ENCODE peak calls at places on chromosomes 5 and 9, in six cellular contexts. P is left cardiac atrium; K is astrocyte of the spinal cord; O is anterior cingulate cortex; W is stimulated activated CD8-positive, alpha-beta memory T cell treated with anti-CD3 and anti-CD28 coated beads, Interleukin-4, amount 100 ng/mL, for 1 hour; R is tibial artery. G is an unnamed sample.
A peak's percentile ranks its signal among the peaks of the same experiment; 100 is the strongest.

GRCh38 chr9:88775559-88775958 is 215.7 kb upstream of the S1PR3 start:
- DNase-seq in R (no peak), O (no peak), W (no peak), K (peak; percentile 39), P (no peak), G (peak; percentile 57)

GRCh38 chr9:137671721-137672120 is 52.9 kb downstream of the EHMT1 start:
- DNase-seq in P (no peak), O (no peak), R (no peak), K (no peak), W (no peak), G (no peak)

GRCh38 chr9:110752766-110753165 is 84.2 kb downstream of the MUSK start:
- DNase-seq in P (no peak), K (peak; percentile 94), O (no peak), W (no peak), R (no peak), G (peak; percentile 63)

GRCh38 chr9:135617538-135617900 is 21.8 kb downstream of the GLT6D1 start:
- DNase-seq in W (no peak), P (no peak), K (no peak), R (no peak), O (no peak), G (no peak)

GRCh38 chr5:61362796-61363364 is 30.8 kb downstream of the ZSWIM6 start:
- DNase-seq in P (no peak), K (no peak), W (no peak), R (no peak), O (no peak), G (peak; percentile 37)

GRCh38 chr5:91225848-91226686 is 157.1 kb downstream of the ARRDC3 start:
- DNase-seq in O (no peak), W (peak; percentile 16), K (no peak), P (no peak), R (no peak), G (peak; percentile 45)

GRCh38 chr5:156380846-156381245 is 53.9 kb downstream of the SGCD start:
- DNase-seq in K (peak; percentile 59), P (no peak), W (no peak), R (no peak), O (no peak), G (no peak)

GRCh38 chr5:137651022-137651421 is 84.9 kb downstream of the KLHL3 start:
- DNase-seq in P (no peak), W (no peak), O (no peak), R (no peak), K (no peak), G (no peak)

GRCh38 chr5:107781451-107781850 is 110.7 kb upstream of the EFNA5 start:
- DNase-seq in K (peak; percentile 73), P (no peak), O (no peak), W (no peak), R (no peak), G (no peak)

GRCh38 chr5:16844952-16845351 is 91.1 kb downstream of the MYO10 start:
- DNase-seq in W (no peak), P (no peak), R (no peak), O (no peak), K (no peak), G (no peak)

GRCh38 chr9:115015018-115015635 is 84.7 kb upstream of the TNFSF8 start:
- DNase-seq in O (peak; percentile 10), W (no peak), K (peak; percentile 54), P (no peak), R (no peak), G (peak; percentile 66)

GRCh38 chr9:137812356-137813023 is 65.1 kb upstream of the CACNA1B start:
- DNase-seq in R (no peak), W (no peak), O (no peak), K (no peak), P (no peak), G (no peak)

GRCh38 chr5:160506006-160507004 is 84.7 kb downstream of the PTTG1 start:
- DNase-seq in R (peak; percentile 38), O (peak; percentile 64), K (peak; percentile 57), P (peak; percentile 56), W (peak; percentile 37), G (peak; percentile 16)

GRCh38 chr9:137073992-137074399 is 3.3 kb upstream of the UAP1L1 start:
- DNase-seq in K (no peak), P (no peak), R (no peak), W (no peak), O (no peak), G (no peak)

GRCh38 chr9:115013998-115014397 is 83.6 kb upstream of the TNFSF8 start:
- DNase-seq in R (peak; percentile 57), W (peak; percentile 35), P (peak; percentile 61), K (peak; percentile 78), O (peak; percentile 50), G (peak; percentile 80)

GRCh38 chr5:40675396-40676133 is 4.2 kb upstream of the PTGER4 start:
- DNase-seq in P (no peak), R (no peak), K (no peak), O (no peak), W (no peak), G (no peak)

GRCh38 chr5:114243983-114244305 is 117.9 kb upstream of the KCNN2 start:
- DNase-seq in R (no peak), W (no peak), K (no peak), O (no peak), P (no peak), G (no peak)

GRCh38 chr5:171999877-172000276 is 6.6 kb downstream of the FBXW11 start:
- DNase-seq in K (no peak), O (no peak), R (no peak), W (no peak), P (no peak), G (no peak)

GRCh38 chr5:134561871-134562296 is 36.4 kb downstream of the JADE2 start:
- DNase-seq in O (peak; percentile 21), K (peak; percentile 73), W (no peak), R (no peak), P (peak; percentile 87), G (peak; percentile 99)

GRCh38 chr5:140146523-140146842 is 20.7 kb downstream of the IGIP start:
- DNase-seq in P (no peak), R (no peak), W (no peak), K (no peak), O (no peak), G (no peak)

GRCh38 chr5:130425405-130425804 is 521.1 kb downstream of the CHSY3 start:
- DNase-seq in W (no peak), R (no peak), K (no peak), O (no peak), P (no peak), G (no peak)

GRCh38 chr5:127758884-127759283 is 55.7 kb downstream of the CCDC192 start:
- DNase-seq in R (no peak), O (no peak), P (no peak), K (no peak), W (no peak), G (no peak)

GRCh38 chr5:155252717-155253116 is 239.2 kb downstream of the KIF4B start:
- DNase-seq in W (no peak), P (no peak), R (no peak), K (no peak), O (no peak), G (no peak)

GRCh38 chr5:38330207-38330606 is 71.8 kb downstream of the EGFLAM start:
- DNase-seq in R (no peak), W (no peak), P (no peak), O (no peak), K (peak; percentile 19), G (no peak)

GRCh38 chr9:12862596-12862995 is 87.8 kb downstream of the LURAP1L start:
- DNase-seq in R (no peak), W (no peak), O (no peak), K (no peak), P (no peak), G (no peak)

GRCh38 chr5:143664623-143665022 is 147.3 kb upstream of the HMHB1 start:
- DNase-seq in R (no peak), O (no peak), W (no peak), K (no peak), P (no peak), G (no peak)

GRCh38 chr9:99859395-99859980 is 37.8 kb downstream of the NR4A3 start:
- DNase-seq in P (no peak), K (no peak), O (no peak), W (no peak), R (no peak), G (peak; percentile 11)

GRCh38 chr9:136310273-136311030 is 6.6 kb upstream of the CCDC187 start:
- DNase-seq in W (no peak), O (no peak), R (no peak), K (no peak), P (no peak), G (no peak)

GRCh38 chr5:52560366-52560765 is 227.3 kb upstream of the ITGA1 start:
- DNase-seq in O (no peak), W (no peak), P (no peak), R (no peak), K (peak; percentile 4), G (no peak)

GRCh38 chr9:105338308-105338707 is 93.9 kb downstream of the SLC44A1 start:
- DNase-seq in R (no peak), K (no peak), P (no peak), O (no peak), W (no peak), G (no peak)

GRCh38 chr9:121670447-121670846 is 19.0 kb downstream of the DAB2IP start:
- DNase-seq in K (no peak), O (no peak), P (peak; percentile 68), W (no peak), R (peak; percentile 79), G (peak; percentile 49)

GRCh38 chr5:15241216-15241821 is 258.7 kb upstream of the FBXL7 start:
- DNase-seq in P (no peak), W (no peak), O (no peak), K (no peak), R (no peak), G (no peak)

GRCh38 chr5:75756991-75757390 is 39.8 kb upstream of the POC5 start:
- DNase-seq in R (no peak), W (no peak), P (no peak), K (peak; percentile 13), O (no peak), G (no peak)

GRCh38 chr5:10987291-10987806 is 226.3 kb upstream of the DAP start:
- DNase-seq in K (no peak), P (no peak), R (no peak), O (no peak), W (no peak), G (no peak)

G was measured in dermis blood vessel endothelial cell.